ENCODE peak calls at places on chromosomes 5 and 9, in four cellular contexts. H, F, I and J are unnamed samples.

GRCh38 chr5:107671742-107672211 is 1.0 kb upstream of the EFNA5 start:
- DNase-seq in H (peak), F (peak), I (peak), J (peak)

GRCh38 chr5:17838506-17838905 is 204.2 kb downstream of the TAF11L14 start:
- DNase-seq in H (peak), F (no peak), I (no peak), J (no peak)

GRCh38 chr5:56211298-56211865 is 21.7 kb downstream of the ANKRD55 start:
- DNase-seq in H (peak), F (peak), I (no peak), J (peak)

GRCh38 chr5:54985301-54986268 is at the start of gene ESM1:
- DNase-seq in H (no peak), F (no peak), I (no peak), J (peak)

GRCh38 chr9:3569529-3569928 is 43.7 kb upstream of the RFX3 start:
- DNase-seq in H (no peak), F (no peak), I (no peak), J (no peak)

GRCh38 chr9:136673088-136673969 is 10.6 kb downstream of the EGFL7 start:
- DNase-seq in H (no peak), F (no peak), I (no peak), J (no peak)

GRCh38 chr9:136297016-136297691 is 6.7 kb downstream of the CCDC187 start:
- DNase-seq in H (no peak), F (no peak), I (no peak), J (no peak)

GRCh38 chr5:132747693-132748440 is 641 bp downstream of the CCNI2 start:
- DNase-seq in H (peak), F (no peak), I (peak), J (no peak)

GRCh38 chr5:1788200-1788599 is 11.4 kb downstream of the MRPL36 start:
- DNase-seq in H (no peak), F (no peak), I (no peak), J (no peak)
- H2AK5ac ChIP-seq in H (no peak), F (peak), I (no peak), J (no peak)

DNA sequence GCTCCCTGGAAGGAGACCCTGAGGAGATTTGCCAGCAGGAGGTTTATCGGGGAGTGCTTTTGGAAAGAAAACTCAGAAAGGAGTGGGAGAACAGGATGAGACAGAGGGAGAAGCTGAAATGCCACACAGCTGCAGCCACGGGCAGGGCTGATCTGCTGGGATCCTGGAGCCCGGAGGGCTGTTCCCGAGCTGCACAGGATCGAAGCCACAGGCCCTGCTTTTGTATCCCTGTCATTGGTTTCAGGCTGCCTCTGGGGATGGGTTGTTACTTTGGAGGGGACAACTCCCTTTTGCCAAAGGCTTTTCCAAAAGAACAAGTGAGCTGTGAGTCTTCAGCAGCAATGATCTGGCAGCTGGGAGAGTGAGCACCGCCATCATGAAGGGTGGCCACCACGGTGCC is 152.5 kb upstream of the PTCH1 start:
- DNase-seq in H (no peak), F (no peak), I (no peak), J (no peak)
- H4K8ac ChIP-seq in H (no peak), F (no peak), I (no peak), J (no peak)

GRCh38 chr5:96335873-96336272 is 97.2 kb downstream of the PCSK1 start:
- DNase-seq in H (no peak), F (no peak), I (no peak), J (no peak)
- H3K18ac ChIP-seq in H (no peak), F (no peak), I (no peak), J (peak)

GRCh38 chr5:67014957-67015400 is 181.6 kb downstream of the CD180 start:
- DNase-seq in H (no peak), F (no peak), I (no peak), J (no peak)
- H2AK5ac ChIP-seq in H (no peak), F (no peak), I (no peak), J (no peak)

GRCh38 chr9:21670374-21670773 is 132.1 kb upstream of the MTAP start:
- DNase-seq in H (no peak), F (no peak), I (no peak), J (no peak)

GRCh38 chr9:21672762-21673161 is 129.7 kb upstream of the MTAP start:
- DNase-seq in H (no peak), F (no peak), I (no peak), J (no peak)

GRCh38 chr9:21672140-21672539 is 130.3 kb upstream of the MTAP start:
- DNase-seq in H (peak), F (no peak), I (no peak), J (no peak)

GRCh38 chr9:21668504-21668903 is 133.9 kb upstream of the MTAP start:
- DNase-seq in H (no peak), F (no peak), I (no peak), J (no peak)
- H4K8ac ChIP-seq in H (no peak), F (no peak), I (no peak), J (no peak)

DNA sequence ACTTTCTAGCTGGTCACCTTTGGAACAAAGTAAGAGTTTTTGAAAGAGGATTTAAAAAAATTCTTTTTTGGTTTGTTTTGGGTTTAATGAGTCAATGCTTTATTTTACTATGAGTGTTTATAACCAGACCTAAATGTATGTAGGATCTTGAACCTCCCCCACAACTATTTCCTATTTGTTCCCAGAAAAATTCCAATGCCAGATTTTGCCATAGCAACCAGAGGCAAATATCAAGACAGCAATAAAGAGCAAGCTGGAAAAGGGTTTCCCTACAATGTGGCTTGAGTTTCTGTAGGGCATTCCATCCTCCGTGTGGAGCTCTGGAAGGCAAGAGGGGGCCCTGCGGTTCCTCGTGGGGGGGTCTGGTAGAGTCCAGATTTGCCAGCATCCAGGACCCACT is 27.8 kb upstream of the GDNF start:
- DNase-seq in H (peak), F (no peak), I (no peak), J (peak)
- H3K18ac ChIP-seq in H (no peak), F (no peak), I (no peak), J (peak)

GRCh38 chr9:129773262-129774048 is 20.6 kb upstream of the PTGES start:
- DNase-seq in H (no peak), F (no peak), I (no peak), J (peak)
- H2AK5ac ChIP-seq in H (no peak), F (no peak), I (no peak), J (no peak)

DNA sequence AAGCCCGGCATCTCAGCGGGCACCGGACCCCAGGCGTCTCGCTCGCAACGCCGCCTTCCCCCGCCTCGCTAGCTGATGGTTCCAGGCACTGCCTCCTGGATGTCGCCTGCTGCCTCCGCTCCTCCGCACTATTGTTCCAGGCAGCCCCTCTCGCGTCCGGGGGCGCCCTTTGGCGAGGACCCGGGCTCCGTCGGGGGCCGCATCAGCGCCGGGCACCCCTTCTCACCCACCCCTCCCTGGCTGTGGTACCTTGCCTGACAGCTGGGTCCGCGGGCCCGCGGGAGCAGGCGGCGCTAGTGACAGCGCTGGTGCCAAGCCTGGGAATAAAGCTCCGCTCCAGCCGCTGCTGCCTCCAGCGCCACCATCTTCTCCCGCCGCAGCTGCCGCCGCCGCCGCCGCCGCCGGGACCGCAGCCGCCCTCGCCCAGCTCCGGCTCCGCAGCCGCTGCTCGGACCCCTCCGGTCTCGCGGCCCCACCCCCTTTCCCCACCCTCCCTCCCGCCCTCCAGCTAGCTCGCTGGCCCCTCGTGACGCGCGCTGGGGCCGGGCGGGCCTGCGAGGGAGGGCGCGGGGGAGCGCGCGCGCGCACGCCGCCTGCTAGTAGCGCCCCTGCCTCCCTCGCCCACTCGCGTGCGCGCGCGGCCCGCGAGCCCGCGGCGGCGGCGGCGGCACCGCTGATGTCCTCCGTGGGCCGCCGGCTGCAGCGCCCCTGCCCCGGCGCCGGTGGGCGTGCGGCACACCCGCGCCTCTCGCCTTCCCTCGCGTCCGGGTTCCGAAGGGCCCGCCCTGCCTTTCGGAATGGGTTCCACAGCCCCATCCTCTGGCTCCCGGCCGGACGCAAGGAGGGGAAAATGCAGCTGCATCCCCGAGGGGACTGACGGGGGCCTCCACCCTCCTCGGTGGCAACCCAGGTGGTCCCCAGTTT is at the start of gene APBA1:
- DNase-seq in H (peak), F (peak), I (peak), J (peak)
- H4K8ac ChIP-seq in H (no peak), F (peak), I (no peak), J (peak)